ENCODE peak calls at places on chromosomes 5 and 9, in six cellular contexts. One of them, this sample, is unnamed.

GRCh38 chr5:141192110-141192725 is at the start of gene PCDHB10:
- DNase-seq in neural progenitor cell: peak; percentile 80
- DNase-seq in HCT116: peak; percentile 32
- DNase-seq in OCI-LY7: peak; percentile 34
- DNase-seq in thyroid gland: no peak
- DNase-seq in PC-3: peak; percentile 41
- DNase-seq in this sample: no peak

GRCh38 chr9:93827545-93828330 is 127.4 kb downstream of the BARX1 start:
- DNase-seq in thyroid gland: peak; percentile 58
- DNase-seq in OCI-LY7: peak; percentile 9
- DNase-seq in neural progenitor cell: peak; percentile 83
- DNase-seq in HCT116: no peak
- DNase-seq in PC-3: peak; percentile 59
- DNase-seq in this sample: peak; percentile 88

GRCh38 chr5:76766746-76767145 is 50.8 kb downstream of the F2R start:
- DNase-seq in neural progenitor cell: no peak
- DNase-seq in thyroid gland: no peak
- DNase-seq in PC-3: peak; percentile 68
- DNase-seq in OCI-LY7: no peak
- DNase-seq in HCT116: peak; percentile 57
- DNase-seq in this sample: no peak

GRCh38 chr5:126044111-126044668 is 379.0 kb upstream of the GRAMD2B start:
- DNase-seq in HCT116: no peak
- DNase-seq in PC-3: peak; percentile 3
- DNase-seq in neural progenitor cell: no peak
- DNase-seq in thyroid gland: no peak
- DNase-seq in OCI-LY7: no peak
- DNase-seq in this sample: peak; percentile 44

GRCh38 chr9:79764377-79764776 is 192.6 kb downstream of the TLE4 start:
- DNase-seq in PC-3: peak; percentile 75
- DNase-seq in thyroid gland: peak; percentile 79
- DNase-seq in neural progenitor cell: no peak
- DNase-seq in HCT116: no peak
- DNase-seq in OCI-LY7: no peak
- DNase-seq in this sample: no peak

GRCh38 chr9:129981180-129981907 is 61.6 kb downstream of the FNBP1 start:
- DNase-seq in OCI-LY7: no peak
- DNase-seq in neural progenitor cell: no peak
- DNase-seq in HCT116: no peak
- DNase-seq in PC-3: no peak
- DNase-seq in thyroid gland: no peak
- DNase-seq in this sample: no peak

GRCh38 chr5:87650284-87650683 is 237.6 kb upstream of the CCNH start:
- DNase-seq in neural progenitor cell: no peak
- DNase-seq in PC-3: peak; percentile 55
- DNase-seq in HCT116: no peak
- DNase-seq in OCI-LY7: no peak
- DNase-seq in thyroid gland: no peak
- DNase-seq in this sample: no peak

GRCh38 chr5:142548739-142549275 is 137.1 kb downstream of the FGF1 start:
- DNase-seq in OCI-LY7: peak; percentile 20
- DNase-seq in thyroid gland: peak; percentile 57
- DNase-seq in HCT116: peak; percentile 93
- DNase-seq in PC-3: peak; percentile 87
- DNase-seq in neural progenitor cell: peak; percentile 91
- DNase-seq in this sample: no peak

GRCh38 chr9:97809666-97810344 is 43.2 kb upstream of the FOXE1 start:
- DNase-seq in neural progenitor cell: peak; percentile 46
- DNase-seq in OCI-LY7: no peak
- DNase-seq in thyroid gland: no peak
- DNase-seq in PC-3: no peak
- DNase-seq in HCT116: no peak
- DNase-seq in this sample: no peak

GRCh38 chr5:14685757-14686156 is 21.2 kb downstream of the OTULIN start:
- DNase-seq in HCT116: peak; percentile 23
- DNase-seq in neural progenitor cell: peak; percentile 63
- DNase-seq in thyroid gland: peak; percentile 25
- DNase-seq in PC-3: peak; percentile 79
- DNase-seq in OCI-LY7: peak; percentile 70
- DNase-seq in this sample: peak; percentile 9

GRCh38 chr9:121440265-121440664 is 59.4 kb downstream of the GGTA1 start:
- DNase-seq in PC-3: peak; percentile 56
- DNase-seq in OCI-LY7: no peak
- DNase-seq in neural progenitor cell: peak; percentile 28
- DNase-seq in thyroid gland: no peak
- DNase-seq in HCT116: peak; percentile 7
- DNase-seq in this sample: no peak

GRCh38 chr5:149932445-149933350 is 11.9 kb downstream of the PDE6A start:
- DNase-seq in HCT116: no peak
- DNase-seq in OCI-LY7: no peak
- DNase-seq in thyroid gland: peak; percentile 36
- DNase-seq in PC-3: peak; percentile 80
- DNase-seq in neural progenitor cell: peak; percentile 47
- DNase-seq in this sample: no peak

GRCh38 chr5:172577510-172577909 is 63.6 kb upstream of the NEURL1B start:
- DNase-seq in PC-3: no peak
- DNase-seq in OCI-LY7: no peak
- DNase-seq in HCT116: no peak
- DNase-seq in neural progenitor cell: no peak
- DNase-seq in thyroid gland: no peak
- DNase-seq in this sample: no peak

GRCh38 chr5:146620031-146620662 is 104.2 kb upstream of the GPR151 start:
- DNase-seq in OCI-LY7: no peak
- DNase-seq in neural progenitor cell: no peak
- DNase-seq in HCT116: no peak
- DNase-seq in PC-3: no peak
- DNase-seq in thyroid gland: no peak
- DNase-seq in this sample: no peak

GRCh38 chr5:42779083-42779482 is 22.5 kb downstream of the CCDC152 start:
- DNase-seq in PC-3: no peak
- DNase-seq in OCI-LY7: no peak
- DNase-seq in HCT116: no peak
- DNase-seq in thyroid gland: no peak
- DNase-seq in neural progenitor cell: no peak
- DNase-seq in this sample: no peak

GRCh38 chr9:35406183-35406959 is 83.5 kb upstream of the RUSC2 start:
- DNase-seq in thyroid gland: peak; percentile 86
- DNase-seq in OCI-LY7: no peak
- DNase-seq in neural progenitor cell: peak; percentile 93
- DNase-seq in PC-3: no peak
- DNase-seq in HCT116: no peak
- DNase-seq in this sample: peak; percentile 59
- TF ChIP-seq CTCF in thyroid gland: no peak
- TF ChIP-seq CTCF in OCI-LY7: no peak
- TF ChIP-seq CTCF in neural progenitor cell: no peak
- TF ChIP-seq CTCF in PC-3: no peak
- TF ChIP-seq CTCF in HCT116: no peak
- TF ChIP-seq CTCF in this sample: no peak

GRCh38 chr9:16179566-16179965 is 626.7 kb downstream of the CCDC171 start:
- DNase-seq in PC-3: no peak
- DNase-seq in neural progenitor cell: no peak
- DNase-seq in thyroid gland: no peak
- DNase-seq in HCT116: no peak
- DNase-seq in OCI-LY7: no peak
- DNase-seq in this sample: no peak
- H3K9me3 ChIP-seq in PC-3: no peaks in the 10 kb centered on the region
- H3K9me3 ChIP-seq in neural progenitor cell: no peaks in the 10 kb centered on the region
- H3K9me3 ChIP-seq in thyroid gland: no peaks in the 10 kb centered on the region
- H3K9me3 ChIP-seq in HCT116: no peaks in the 10 kb centered on the region
- H3K9me3 ChIP-seq in OCI-LY7: no peaks in the 10 kb centered on the region
- H3K9me3 ChIP-seq in this sample: no peaks in the 10 kb centered on the region

GRCh38 chr9:78006734-78007133 is 24.9 kb downstream of the GNAQ start:
- DNase-seq in thyroid gland: no peak
- DNase-seq in PC-3: no peak
- DNase-seq in neural progenitor cell: no peak
- DNase-seq in OCI-LY7: no peak
- DNase-seq in HCT116: no peak
- DNase-seq in this sample: no peak

GRCh38 chr9:78009156-78009555 is 22.5 kb downstream of the GNAQ start:
- DNase-seq in OCI-LY7: no peak
- DNase-seq in PC-3: no peak
- DNase-seq in neural progenitor cell: no peak
- DNase-seq in thyroid gland: no peak
- DNase-seq in HCT116: no peak
- DNase-seq in this sample: no peak

GRCh38 chr9:78013924-78014323 is 17.7 kb downstream of the GNAQ start:
- DNase-seq in neural progenitor cell: no peak
- DNase-seq in OCI-LY7: no peak
- DNase-seq in thyroid gland: no peak
- DNase-seq in PC-3: no peak
- DNase-seq in HCT116: no peak
- DNase-seq in this sample: no peak

GRCh38 chr9:78011037-78011436 is 20.6 kb downstream of the GNAQ start:
- DNase-seq in neural progenitor cell: no peak
- DNase-seq in PC-3: no peak
- DNase-seq in OCI-LY7: no peak
- DNase-seq in HCT116: no peak
- DNase-seq in thyroid gland: no peak
- DNase-seq in this sample: no peak

DNA sequence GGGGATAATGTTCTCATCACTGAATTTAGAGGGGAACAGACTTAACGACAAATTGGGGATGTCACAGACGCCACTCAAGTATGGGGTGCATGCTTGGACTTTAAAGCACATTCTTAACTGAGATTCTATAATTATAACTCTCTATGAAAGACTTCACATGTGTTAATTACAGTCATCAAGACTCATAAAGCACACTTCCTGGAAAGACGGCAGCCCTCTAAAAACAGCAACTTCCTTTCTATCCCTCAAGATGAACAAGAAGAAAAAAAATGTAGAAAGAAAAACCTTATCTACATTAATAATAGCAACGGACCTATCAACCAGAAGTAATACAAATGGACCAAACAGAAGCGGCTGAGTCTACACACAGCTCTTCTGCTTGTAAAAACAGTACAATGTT is 21.2 kb downstream of the GNAQ start:
- DNase-seq in HCT116: no peak
- DNase-seq in thyroid gland: no peak
- DNase-seq in PC-3: no peak
- DNase-seq in OCI-LY7: no peak
- DNase-seq in neural progenitor cell: no peak
- DNase-seq in this sample: no peak
- H3K4me1 ChIP-seq in HCT116: no peaks in the 10 kb centered on the region
- H3K4me1 ChIP-seq in thyroid gland: peaks cover 49% of the 10 kb centered on the region
- H3K4me1 ChIP-seq in PC-3: no peaks in the 10 kb centered on the region
- H3K4me1 ChIP-seq in OCI-LY7: no peaks in the 10 kb centered on the region
- H3K4me1 ChIP-seq in neural progenitor cell: peaks cover 1% of the 10 kb centered on the region
- H3K4me1 ChIP-seq in this sample: peaks cover 33% of the 10 kb centered on the region

GRCh38 chr9:20925256-20926046 is 106.0 kb downstream of the HACD4 start:
- DNase-seq in PC-3: no peak
- DNase-seq in neural progenitor cell: no peak
- DNase-seq in OCI-LY7: no peak
- DNase-seq in thyroid gland: no peak
- DNase-seq in HCT116: no peak
- DNase-seq in this sample: no peak

GRCh38 chr9:20930836-20931235 is 100.6 kb downstream of the HACD4 start:
- DNase-seq in HCT116: no peak
- DNase-seq in thyroid gland: no peak
- DNase-seq in neural progenitor cell: no peak
- DNase-seq in PC-3: no peak
- DNase-seq in OCI-LY7: no peak
- DNase-seq in this sample: no peak

DNA sequence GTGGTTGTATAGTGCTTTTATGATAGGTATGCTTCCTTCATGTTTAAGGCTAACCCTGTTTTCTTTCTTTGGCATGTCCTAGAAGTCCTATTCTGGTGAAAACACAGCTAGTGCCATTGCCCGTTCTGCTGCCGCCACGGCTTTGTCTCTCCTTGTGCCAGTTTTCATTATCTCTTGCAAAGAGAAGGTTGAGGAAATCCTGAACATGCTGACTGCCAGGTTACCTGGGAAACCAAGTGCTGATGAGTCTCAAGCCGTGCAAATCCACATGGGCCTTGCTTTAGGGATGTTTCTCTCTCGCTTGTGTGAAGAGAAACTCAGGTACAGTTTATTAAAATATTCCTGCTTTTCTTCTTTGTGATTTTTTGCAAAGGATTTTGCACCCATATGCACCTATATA is 102.2 kb downstream of the HACD4 start:
- DNase-seq in PC-3: no peak
- DNase-seq in HCT116: no peak
- DNase-seq in neural progenitor cell: no peak
- DNase-seq in OCI-LY7: no peak
- DNase-seq in thyroid gland: no peak
- DNase-seq in this sample: no peak
- TF ChIP-seq CTCF in PC-3: no peak
- TF ChIP-seq CTCF in HCT116: no peak
- TF ChIP-seq CTCF in neural progenitor cell: no peak
- TF ChIP-seq CTCF in OCI-LY7: no peak
- TF ChIP-seq CTCF in thyroid gland: no peak
- TF ChIP-seq CTCF in this sample: no peak

GRCh38 chr9:138099803-138100598 is 222.4 kb downstream of the CACNA1B start:
- DNase-seq in PC-3: no peak
- DNase-seq in thyroid gland: no peak
- DNase-seq in neural progenitor cell: no peak
- DNase-seq in HCT116: no peak
- DNase-seq in OCI-LY7: no peak
- DNase-seq in this sample: no peak

GRCh38 chr9:138103111-138103823 is 225.7 kb downstream of the CACNA1B start:
- DNase-seq in HCT116: no peak
- DNase-seq in OCI-LY7: no peak
- DNase-seq in PC-3: no peak
- DNase-seq in thyroid gland: no peak
- DNase-seq in neural progenitor cell: peak; percentile 65
- DNase-seq in this sample: no peak

GRCh38 chr9:138102246-138103051 is 224.9 kb downstream of the CACNA1B start:
- DNase-seq in HCT116: no peak
- DNase-seq in PC-3: no peak
- DNase-seq in OCI-LY7: no peak
- DNase-seq in neural progenitor cell: no peak
- DNase-seq in thyroid gland: no peak
- DNase-seq in this sample: no peak

GRCh38 chr9:138100711-138101349 is 223.2 kb downstream of the CACNA1B start:
- DNase-seq in neural progenitor cell: peak; percentile 23
- DNase-seq in thyroid gland: no peak
- DNase-seq in PC-3: no peak
- DNase-seq in OCI-LY7: peak; percentile 2
- DNase-seq in HCT116: no peak
- DNase-seq in this sample: peak; percentile 38

DNA sequence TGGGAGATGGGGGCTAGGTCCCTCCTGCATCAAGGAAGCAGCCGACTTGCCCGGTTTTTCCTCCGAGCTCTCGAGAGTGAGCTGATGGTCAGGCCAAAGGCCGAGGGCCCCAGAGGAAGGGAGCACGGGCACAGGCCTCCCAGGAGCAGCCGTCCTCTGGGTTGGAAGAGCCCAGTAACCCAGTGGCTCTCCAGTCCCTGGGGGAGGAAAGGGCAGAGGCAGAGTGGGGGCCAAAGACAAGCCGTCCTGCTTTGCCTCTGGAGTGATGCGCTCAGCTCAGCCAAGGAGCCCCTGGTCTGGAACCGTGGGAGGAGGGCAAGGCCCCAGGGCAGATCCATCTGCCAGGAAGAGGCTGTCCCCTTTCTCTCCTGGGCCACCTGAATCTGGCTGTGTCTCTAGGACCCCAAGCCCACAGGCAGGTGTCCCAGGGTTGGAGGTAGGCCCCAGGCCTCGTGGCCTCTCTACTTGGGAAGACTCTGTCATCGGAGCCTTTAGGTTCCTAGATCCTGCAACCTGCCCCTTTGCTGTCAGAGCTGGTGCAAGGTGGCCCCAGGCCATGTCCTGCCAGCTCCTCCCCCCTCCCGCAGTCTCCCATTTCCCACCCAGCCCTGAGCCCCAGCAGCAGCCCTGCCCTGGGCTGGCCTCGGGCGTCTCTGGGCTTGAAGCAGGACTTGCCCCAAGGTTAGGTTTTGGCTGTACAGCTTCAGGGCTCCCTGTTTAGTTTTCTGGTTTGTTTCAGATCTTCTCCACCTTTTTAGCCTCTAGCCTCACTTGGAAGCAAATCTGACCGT is 224.1 kb downstream of the CACNA1B start:
- DNase-seq in thyroid gland: no peak
- DNase-seq in neural progenitor cell: no peak
- DNase-seq in OCI-LY7: no peak
- DNase-seq in HCT116: no peak
- DNase-seq in PC-3: no peak
- DNase-seq in this sample: no peak
- H3K9me3 ChIP-seq in thyroid gland: no peaks in the 10 kb centered on the region
- H3K9me3 ChIP-seq in neural progenitor cell: no peaks in the 10 kb centered on the region
- H3K9me3 ChIP-seq in OCI-LY7: no peaks in the 10 kb centered on the region
- H3K9me3 ChIP-seq in HCT116: no peaks in the 10 kb centered on the region
- H3K9me3 ChIP-seq in PC-3: no peaks in the 10 kb centered on the region
- H3K9me3 ChIP-seq in this sample: no peaks in the 10 kb centered on the region

This sample was measured in pancreas.